ENCODE peak calls at places on chromosomes 5 and 9, in ten cellular contexts. D is stimulated activated CD8-positive, alpha-beta memory T cell treated with anti-CD3 and anti-CD28 coated beads, Interleukin-12 subunit alpha, Interleukin-12 subunit beta, amount 100 ng/mL, for 1 hour; U is ovary; C is activated CD4-positive, alpha-beta T cell treated with anti-CD3 and anti-CD28 coated beads, Interleukin-2, amount 50 U/mL, for 24 hours; Y is GM04503; V is lung; N is NCI-H2029 treated with DMSO at 0.1 percent for 48 hours; L is caudate nucleus; H is NCI-H1092; G is transverse colon. Q is an unnamed sample.

GRCh38 chr5:158858011-158858410 is 241.7 kb downstream of the EBF1 start:
- DNase-seq in D (no peak), U (no peak), C (no peak), Y (no peak), V (no peak), N (no peak), L (no peak), H (no peak), G (no peak), Q (no peak)

GRCh38 chr5:125870271-125870670 is 552.9 kb upstream of the GRAMD2B start:
- DNase-seq in D (no peak), U (no peak), C (no peak), Y (peak), V (no peak), N (no peak), L (no peak), H (no peak), G (no peak), Q (no peak)

GRCh38 chr5:68225188-68225910 is 9.8 kb downstream of the PIK3R1 start:
- DNase-seq in D (no peak), U (no peak), C (no peak), Y (no peak), V (peak), N (peak), L (no peak), H (no peak), G (peak), Q (no peak)

GRCh38 chr5:79488058-79488457 is 25.9 kb downstream of the HOMER1 start:
- DNase-seq in D (no peak), U (no peak), C (no peak), Y (no peak), V (no peak), N (no peak), L (no peak), H (no peak), G (no peak), Q (no peak)

GRCh38 chr5:160427607-160428006 is 6.0 kb downstream of the PTTG1 start:
- DNase-seq in D (no peak), U (no peak), C (no peak), Y (no peak), V (peak), N (no peak), L (no peak), H (no peak), G (no peak), Q (no peak)

GRCh38 chr5:158553946-158554336 is 545.8 kb downstream of the EBF1 start:
- DNase-seq in D (no peak), U (no peak), C (no peak), Y (no peak), V (no peak), N (no peak), L (no peak), H (no peak), G (no peak), Q (no peak)

GRCh38 chr9:87067426-87067825 is 120.1 kb upstream of the GAS1 start:
- DNase-seq in D (no peak), U (no peak), C (no peak), Y (peak), V (no peak), N (no peak), L (no peak), H (no peak), G (no peak), Q (no peak)

GRCh38 chr9:5863092-5863746 is 27.5 kb upstream of the MLANA start:
- DNase-seq in D (no peak), U (no peak), C (no peak), Y (no peak), V (no peak), N (no peak), L (no peak), H (no peak), G (peak), Q (no peak)

GRCh38 chr5:111246459-111246858 is 22.3 kb downstream of the CAMK4 start:
- DNase-seq in D (no peak), U (no peak), C (no peak), Y (no peak), V (no peak), N (no peak), L (no peak), H (no peak), G (no peak), Q (no peak)

GRCh38 chr9:25207402-25207801 is 470.8 kb downstream of the TUSC1 start:
- DNase-seq in D (no peak), U (no peak), C (no peak), Y (no peak), V (no peak), N (no peak), L (no peak), H (no peak), G (no peak), Q (no peak)